ENCODE peak calls at places on chromosomes 7 and 10, in four cellular contexts. Y is MM.1S, X is OCI-LY7, D is thoracic aorta. E is an unnamed sample.
A peak's percentile ranks its signal among the peaks of the same experiment; 100 is the strongest.

GRCh38 chr7:6294839-6295238 is 22.4 kb upstream of the CYTH3 start:
- DNase-seq in D (no peak), Y (no peak), X (no peak), E (no peak)

GRCh38 chr7:140304071-140304799 is 94.1 kb downstream of the SLC37A3 start:
- DNase-seq in X (peak; percentile 52), Y (peak; percentile 63), D (no peak), E (no peak)

GRCh38 chr10:88499569-88500470 is 83.3 kb downstream of the RNLS start:
- DNase-seq in Y (no peak), X (no peak), D (no peak), E (peak; percentile 49)

GRCh38 chr7:35021445-35021844 is 15.8 kb downstream of the DPY19L1 start:
- DNase-seq in D (no peak), Y (no peak), X (no peak), E (no peak)

GRCh38 chr7:144488977-144489376 is 85.5 kb upstream of the NOBOX start:
- DNase-seq in Y (peak; percentile 53), X (no peak), D (no peak), E (no peak)

GRCh38 chr7:82549616-82550285 is 106.2 kb upstream of the CACNA2D1 start:
- DNase-seq in Y (no peak), X (no peak), D (no peak), E (no peak)

GRCh38 chr10:1057106-1057657 is 997 bp downstream of the WDR37 start:
- DNase-seq in D (no peak), Y (no peak), X (peak; percentile 36), E (no peak)

GRCh38 chr7:24052572-24053223 is 231.3 kb upstream of the NPY start:
- DNase-seq in D (no peak), Y (no peak), X (no peak), E (peak; percentile 50)

GRCh38 chr7:129664029-129665012 is 52.8 kb downstream of the NRF1 start:
- DNase-seq in Y (peak; percentile 74), D (no peak), X (peak; percentile 42), E (peak; percentile 38)

GRCh38 chr10:17088118-17088806 is 41.3 kb downstream of the CUBN start:
- DNase-seq in D (no peak), Y (no peak), X (no peak), E (peak; percentile 25)

GRCh38 chr10:8453587-8453986 is 399.1 kb downstream of the GATA3 start:
- DNase-seq in D (peak; percentile 5), X (no peak), Y (no peak), E (no peak)

GRCh38 chr7:33196194-33196593 is 66.8 kb downstream of the BBS9 start:
- DNase-seq in Y (no peak), X (no peak), D (no peak), E (no peak)

GRCh38 chr10:73529089-73529832 is 33.4 kb upstream of the PPP3CB start:
- DNase-seq in D (peak; percentile 16), X (peak; percentile 84), Y (peak; percentile 82), E (peak; percentile 41)

GRCh38 chr7:7352845-7353244 is 170.5 kb downstream of the C1GALT1 start:
- DNase-seq in Y (no peak), X (no peak), D (no peak), E (no peak)

GRCh38 chr10:11539191-11539868 is 72.1 kb downstream of the USP6NL start:
- DNase-seq in D (no peak), X (no peak), Y (no peak), E (no peak)

GRCh38 chr10:96072673-96073072 is 29.3 kb downstream of the CCNJ start:
- DNase-seq in X (no peak), D (no peak), Y (no peak), E (no peak)

GRCh38 chr10:131928248-131929095 is 27.7 kb downstream of the PPP2R2D start:
- DNase-seq in Y (no peak), X (no peak), D (no peak), E (no peak)

GRCh38 chr7:126166645-126167044 is 1086.1 kb downstream of the GRM8 start:
- DNase-seq in X (no peak), D (no peak), Y (no peak), E (no peak)

GRCh38 chr10:130772056-130772455 is 539.5 kb downstream of the TCERG1L start:
- DNase-seq in X (no peak), D (no peak), Y (no peak), E (no peak)

GRCh38 chr7:109003742-109004141 is 434.1 kb downstream of the DNAJB9 start:
- DNase-seq in Y (no peak), X (no peak), D (no peak), E (peak; percentile 2)

GRCh38 chr7:39539816-39540215 is 26.4 kb upstream of the YAE1 start:
- DNase-seq in D (no peak), X (no peak), Y (no peak), E (no peak)

GRCh38 chr10:116254422-116255152 is 18.4 kb downstream of the GFRA1 start:
- DNase-seq in D (no peak), Y (peak; percentile 62), X (no peak), E (no peak)

GRCh38 chr10:119421887-119422684 is 120.4 kb downstream of the RGS10 start:
- DNase-seq in D (no peak), X (no peak), Y (no peak), E (no peak)

GRCh38 chr10:44627591-44628354 is 242.9 kb upstream of the CXCL12 start:
- DNase-seq in X (no peak), Y (no peak), D (no peak), E (no peak)

GRCh38 chr10:117241541-117242462 is 888 bp downstream of the SLC18A2 start:
- DNase-seq in D (no peak), X (no peak), Y (no peak), E (no peak)

GRCh38 chr7:30091431-30092386 is 43.1 kb upstream of the MTURN start:
- DNase-seq in D (no peak), Y (no peak), X (no peak), E (peak; percentile 34)

GRCh38 chr10:94757916-94758315 is 4.6 kb upstream of the CYP2C19 start:
- DNase-seq in D (no peak), Y (no peak), X (no peak), E (no peak)

GRCh38 chr10:94760586-94761178 is 1.8 kb upstream of the CYP2C19 start:
- DNase-seq in D (no peak), Y (no peak), X (no peak), E (no peak)

DNA sequence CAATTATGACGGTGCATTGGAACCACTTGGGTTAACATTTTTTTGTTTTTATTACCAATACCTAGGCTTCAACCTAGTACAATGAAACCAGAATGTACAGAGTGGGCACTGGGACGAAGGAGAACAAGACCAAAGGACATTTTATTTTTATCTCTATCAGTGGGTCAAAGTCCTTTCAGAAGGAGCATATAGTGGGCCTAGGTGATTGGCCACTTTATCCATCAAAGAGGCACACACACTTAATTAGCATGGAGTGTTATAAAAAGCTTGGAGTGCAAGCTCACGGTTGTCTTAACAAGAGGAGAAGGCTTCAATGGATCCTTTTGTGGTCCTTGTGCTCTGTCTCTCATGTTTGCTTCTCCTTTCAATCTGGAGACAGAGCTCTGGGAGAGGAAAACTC is at the start of gene CYP2C19:
- DNase-seq in D (no peak), Y (no peak), X (no peak), E (no peak)
- H3K4me3 ChIP-seq in D (no peak within 1 kb of the TSS), Y (no peak within 1 kb of the TSS), X (no peak within 1 kb of the TSS), E (no peak within 1 kb of the TSS)

GRCh38 chr7:154978045-154978444 is 24.9 kb downstream of the PAXIP1 start:
- DNase-seq in X (no peak), Y (no peak), D (no peak), E (no peak)
- H3K36me3 ChIP-seq in X (peaks cover 91% of the 10 kb centered on the region), Y (peaks cover 15% of the 10 kb centered on the region), D (peaks cover 3% of the 10 kb centered on the region), E (no peaks in the 10 kb centered on the region)

GRCh38 chr10:91010952-91011351 is 90.1 kb upstream of the ANKRD1 start:
- DNase-seq in X (no peak), Y (no peak), D (no peak), E (no peak)

GRCh38 chr10:91009121-91009520 is 88.2 kb upstream of the ANKRD1 start:
- DNase-seq in X (no peak), D (no peak), Y (no peak), E (no peak)

GRCh38 chr10:91007656-91008055 is 86.8 kb upstream of the ANKRD1 start:
- DNase-seq in D (no peak), X (no peak), Y (no peak), E (no peak)

GRCh38 chr10:91006752-91007346 is 86.0 kb upstream of the ANKRD1 start:
- DNase-seq in X (peak; percentile 23), Y (peak; percentile 89), D (no peak), E (no peak)

GRCh38 chr10:91006001-91006751 is 85.3 kb upstream of the ANKRD1 start:
- DNase-seq in D (peak; percentile 18), Y (peak; percentile 69), X (peak; percentile 65), E (peak; percentile 32)
- H3K4me3 ChIP-seq in D (no peak overlapping the region), Y (peak overlapping the region; percentile 43), X (no peak overlapping the region), E (no peak overlapping the region)

GRCh38 chr7:100021297-100021696 is 5.9 kb downstream of the ZKSCAN1 start:
- DNase-seq in X (no peak), D (no peak), Y (no peak), E (no peak)
- H3K36me3 ChIP-seq in X (peaks cover 44% of the 10 kb centered on the region), D (peaks cover 26% of the 10 kb centered on the region), Y (no peaks in the 10 kb centered on the region), E (peaks cover 3% of the 10 kb centered on the region)

DNA sequence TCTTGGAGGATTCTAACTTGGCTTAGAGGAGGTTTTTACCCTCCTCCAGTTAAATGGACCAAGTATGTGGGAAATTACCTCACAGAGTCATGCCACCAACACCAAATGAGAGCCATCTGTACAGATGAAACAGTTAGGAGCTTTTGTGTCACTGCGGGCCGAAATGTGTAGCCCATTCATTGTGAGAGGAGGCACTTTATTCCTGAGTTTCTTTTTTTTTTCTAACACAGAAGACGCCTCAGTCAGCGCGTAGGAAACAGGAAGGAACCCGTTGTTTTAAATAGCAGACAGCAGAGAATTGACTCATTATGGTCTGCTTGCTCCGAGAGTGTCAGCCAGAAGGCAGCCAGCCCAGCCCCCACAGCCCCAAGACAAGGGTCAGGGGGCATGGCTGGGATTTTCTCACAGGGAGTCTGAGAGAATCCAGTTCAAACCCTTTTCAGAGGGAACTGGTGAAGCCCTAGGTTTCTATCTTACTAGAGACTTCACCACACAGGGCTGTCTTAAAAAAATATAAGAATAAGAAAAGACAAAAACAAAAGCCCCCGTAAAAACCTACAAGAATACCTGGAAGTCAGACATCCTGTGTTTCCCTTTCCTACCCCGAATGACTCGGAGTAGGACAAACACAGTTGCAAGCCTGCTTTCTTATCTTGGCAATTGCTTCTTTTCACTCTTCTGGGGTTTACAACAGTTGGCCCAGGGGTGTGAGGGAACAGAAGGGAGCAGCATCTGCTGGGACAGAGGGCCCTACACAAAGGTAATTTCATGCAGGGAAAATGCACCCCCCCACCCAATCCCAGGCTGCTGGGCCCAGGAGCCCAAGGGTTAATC is 220.8 kb downstream of the ARHGAP12 start:
- DNase-seq in Y (peak; percentile 59), X (peak; percentile 3), D (no peak), E (peak; percentile 37)
- H3K4me3 ChIP-seq in Y (peak overlapping the region; percentile 33), X (no peak overlapping the region), D (peak overlapping the region; percentile 57), E (no peak overlapping the region)

GRCh38 chr7:138195207-138195606 is 118.9 kb downstream of the AKR1D1 start:
- DNase-seq in X (no peak), Y (no peak), D (no peak), E (no peak)
- H3K36me3 ChIP-seq in X (no peaks in the 10 kb centered on the region), Y (no peaks in the 10 kb centered on the region), D (no peaks in the 10 kb centered on the region), E (no peaks in the 10 kb centered on the region)

GRCh38 chr7:70596575-70596891 is 535.4 kb upstream of the GALNT17 start:
- DNase-seq in X (no peak), D (no peak), Y (no peak), E (no peak)
- H3K4me3 ChIP-seq in X (no peak overlapping the region), D (peak overlapping the region; percentile 65), Y (peak overlapping the region; percentile 49), E (peak overlapping the region; percentile 39)